ENCODE peak calls at places on chromosomes 5 and 9, in ten cellular contexts. P is endodermal cell; U is uterus; X is mammary epithelial cell; W is heart left ventricle; B is A549; E is testis; C is CD4-positive, CD25-positive, alpha-beta regulatory T cell; T is IMR-90; R is CD8-positive, alpha-beta T cell. Q is an unnamed sample. For H3K4me1, the result is how much of the 10 kb centered on the place peaks cover.

GRCh38 chr5:173477320-173478055 is 139.0 kb downstream of the BOD1 start:
- DNase-seq in P (no peak), U (no peak), X (no peak), W (no peak), B (no peak), E (no peak), C (no peak), T (peak), R (no peak), Q (no peak)

GRCh38 chr9:32431940-32432555 is 47.6 kb downstream of the ACO1 start:
- DNase-seq in P (peak), U (peak), X (peak), W (peak), B (peak), E (peak), C (no peak), T (peak), R (peak), Q (peak)

GRCh38 chr5:1771149-1772065 is 28.2 kb downstream of the MRPL36 start:
- DNase-seq in P (no peak), U (no peak), X (no peak), W (peak), B (no peak), E (no peak), C (no peak), T (no peak), R (no peak), Q (no peak)

GRCh38 chr5:41695920-41696582 is 174.2 kb downstream of the OXCT1 start:
- DNase-seq in P (peak), U (no peak), X (no peak), W (no peak), B (peak), E (no peak), C (no peak), T (no peak), R (no peak), Q (peak)

GRCh38 chr5:37539459-37539858 is 160.3 kb downstream of the WDR70 start:
- DNase-seq in P (no peak), U (no peak), X (no peak), W (no peak), B (no peak), E (no peak), C (no peak), T (no peak), R (no peak), Q (no peak)

GRCh38 chr9:7266911-7267555 is 509.3 kb downstream of the KDM4C start:
- DNase-seq in P (no peak), U (no peak), X (no peak), W (no peak), B (no peak), E (no peak), C (no peak), T (no peak), R (no peak), Q (no peak)

GRCh38 chr9:29778281-29778849 is 2205.1 kb upstream of the C9orf72 start:
- DNase-seq in P (no peak), U (no peak), X (no peak), W (no peak), B (no peak), E (no peak), C (no peak), T (no peak), R (no peak), Q (no peak)

GRCh38 chr5:169599451-169599850 is 15.9 kb downstream of the SPDL1 start:
- DNase-seq in P (peak), U (no peak), X (no peak), W (no peak), B (peak), E (no peak), C (no peak), T (peak), R (no peak), Q (no peak)

GRCh38 chr5:116572375-116573278 is 2.0 kb downstream of the SEMA6A start:
- DNase-seq in P (peak), U (peak), X (peak), W (peak), B (peak), E (peak), C (no peak), T (no peak), R (no peak), Q (no peak)

GRCh38 chr9:70409280-70409679 is 5.2 kb downstream of the KLF9 start:
- DNase-seq in P (no peak), U (no peak), X (no peak), W (no peak), B (no peak), E (no peak), C (no peak), T (no peak), R (no peak), Q (no peak)

GRCh38 chr5:60436518-60436917 is 263.4 kb downstream of the DEPDC1B start:
- DNase-seq in P (no peak), U (no peak), X (no peak), W (no peak), B (no peak), E (no peak), C (no peak), T (no peak), R (no peak), Q (no peak)

GRCh38 chr5:178587793-178588611 is 2.2 kb downstream of the COL23A1 start:
- DNase-seq in P (peak), U (no peak), X (no peak), W (no peak), B (no peak), E (no peak), C (no peak), T (no peak), R (no peak), Q (peak)

GRCh38 chr9:121249563-121249962 is 18.4 kb upstream of the GSN start:
- DNase-seq in P (peak), U (no peak), X (no peak), W (no peak), B (peak), E (peak), C (no peak), T (no peak), R (no peak), Q (no peak)

GRCh38 chr9:84823426-84824271 is 154.1 kb downstream of the NTRK2 start:
- DNase-seq in P (no peak), U (no peak), X (peak), W (no peak), B (peak), E (peak), C (no peak), T (no peak), R (no peak), Q (no peak)

GRCh38 chr5:180873628-180874520 is 12.8 kb upstream of the ZFP62 start:
- DNase-seq in P (peak), U (no peak), X (no peak), W (no peak), B (no peak), E (no peak), C (peak), T (peak), R (no peak), Q (peak)

GRCh38 chr9:125852386-125852785 is 105.2 kb downstream of the PBX3 start:
- DNase-seq in P (no peak), U (no peak), X (no peak), W (no peak), B (no peak), E (no peak), C (no peak), T (no peak), R (no peak), Q (no peak)

GRCh38 chr5:107476783-107477182 is 194.0 kb downstream of the EFNA5 start:
- DNase-seq in P (no peak), U (no peak), X (no peak), W (peak), B (peak), E (no peak), C (no peak), T (no peak), R (peak), Q (no peak)

GRCh38 chr9:112777914-112778313 is 27.4 kb downstream of the SNX30 start:
- DNase-seq in P (no peak), U (no peak), X (peak), W (no peak), B (no peak), E (no peak), C (no peak), T (peak), R (no peak), Q (no peak)

GRCh38 chr5:148455055-148455675 is 71.4 kb downstream of the FBXO38 start:
- DNase-seq in P (no peak), U (no peak), X (no peak), W (no peak), B (no peak), E (no peak), C (no peak), T (no peak), R (no peak), Q (peak)
- H3K27ac ChIP-seq in P (no peak), U (no peak), X (no peak), W (peak), B (no peak), E (no peak), C (no peak), T (no peak), R (no peak), Q (peak)

GRCh38 chr5:154608531-154609011 is 130.5 kb upstream of the HAND1 start:
- DNase-seq in P (peak), U (no peak), X (no peak), W (no peak), B (no peak), E (no peak), C (no peak), T (no peak), R (no peak), Q (peak)
- H3K4me3 ChIP-seq in P (peak), U (no peak), X (no peak), W (no peak), B (no peak), E (no peak), C (no peak), T (no peak), R (no peak), Q (no peak)

GRCh38 chr9:35729101-35729500 is 2.9 kb downstream of the TLN1 start:
- DNase-seq in P (no peak), U (no peak), X (no peak), W (no peak), B (no peak), E (no peak), C (no peak), T (peak), R (no peak), Q (no peak)

GRCh38 chr9:35729700-35730485 is 2.1 kb downstream of the TLN1 start:
- DNase-seq in P (peak), U (no peak), X (peak), W (peak), B (peak), E (peak), C (peak), T (peak), R (no peak), Q (peak)

GRCh38 chr9:35726876-35727438 is 5.0 kb downstream of the TLN1 start:
- DNase-seq in P (no peak), U (no peak), X (peak), W (peak), B (peak), E (no peak), C (no peak), T (peak), R (peak), Q (peak)

GRCh38 chr9:35728041-35728971 is 3.7 kb downstream of the TLN1 start:
- DNase-seq in P (peak), U (peak), X (peak), W (peak), B (peak), E (peak), C (no peak), T (peak), R (peak), Q (peak)

DNA sequence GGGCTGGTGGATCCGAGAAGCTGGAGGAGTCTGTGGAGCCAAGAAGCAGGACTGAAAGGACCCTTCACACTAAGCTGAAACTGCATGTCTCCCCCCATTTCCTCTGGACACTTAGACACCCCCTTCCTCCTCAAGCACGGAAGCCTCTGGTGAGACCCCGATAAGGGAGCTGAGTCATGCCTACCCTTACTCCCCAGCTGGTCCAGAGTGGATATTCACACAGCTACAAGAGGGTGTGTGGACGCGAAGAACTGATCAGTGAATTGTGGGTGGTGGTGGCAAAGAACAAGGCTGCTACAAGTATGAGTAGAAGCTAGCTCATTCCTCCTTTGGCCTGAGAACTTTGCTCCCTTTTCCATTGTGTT is 4.3 kb downstream of the TLN1 start:
- DNase-seq in P (no peak), U (no peak), X (no peak), W (no peak), B (no peak), E (no peak), C (no peak), T (no peak), R (no peak), Q (peak)
- H3K4me1 ChIP-seq in P (under half), U (under half), X (under half), W (half or more), B (under half), E (half or more), C (half or more), T (under half), R (half or more), Q (under half)

DNA sequence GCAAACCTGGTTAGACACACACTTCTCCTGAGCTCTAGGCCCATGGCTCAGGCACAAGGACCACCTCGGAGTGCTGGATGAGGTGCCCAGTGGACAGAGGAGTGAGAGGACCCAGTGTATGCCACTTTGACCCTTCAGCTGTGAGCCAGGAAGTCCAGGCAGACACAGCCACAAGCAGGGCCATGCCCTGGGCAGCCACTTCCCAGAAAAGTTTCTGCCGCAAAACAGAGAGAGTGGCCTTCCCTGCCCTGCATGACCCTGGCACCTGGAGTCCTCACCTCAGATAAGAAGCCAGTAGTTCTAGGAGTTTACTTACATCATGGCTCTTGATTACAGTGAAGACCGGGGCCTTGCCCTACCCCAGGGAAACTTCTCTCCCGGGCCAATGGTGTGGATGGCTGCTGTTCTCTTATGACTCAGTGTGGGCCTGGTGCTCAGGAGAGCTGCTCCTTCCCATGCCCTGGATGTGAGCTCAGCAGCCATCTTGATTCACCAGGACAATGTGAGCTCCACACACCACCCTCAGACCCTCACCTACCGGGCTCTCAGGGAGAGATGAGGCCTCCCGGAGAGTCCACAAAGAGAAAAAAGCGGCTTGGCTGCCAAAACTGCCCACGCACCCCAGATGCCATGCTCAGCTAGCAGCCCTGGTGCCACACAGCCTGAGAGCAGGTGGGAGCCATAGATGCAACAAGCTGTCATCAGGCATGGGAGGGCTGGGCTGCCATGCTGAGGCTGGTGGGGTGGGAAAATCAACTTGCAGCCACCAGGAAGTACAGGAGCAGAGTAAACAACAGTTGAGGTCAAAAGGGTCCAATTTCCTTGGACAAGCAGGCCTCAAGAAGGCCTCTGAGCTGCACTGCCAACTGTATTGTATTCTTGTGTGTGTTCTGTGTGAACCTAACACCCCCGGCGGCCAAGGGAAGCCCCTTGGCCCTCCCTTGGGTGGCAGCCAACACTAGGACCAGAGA is 11.7 kb upstream of the IRF1 start:
- DNase-seq in P (no peak), U (no peak), X (no peak), W (no peak), B (no peak), E (no peak), C (no peak), T (peak), R (no peak), Q (no peak)
- H3K27ac ChIP-seq in P (no peak), U (peak), X (no peak), W (peak), B (no peak), E (no peak), C (no peak), T (peak), R (no peak), Q (no peak)

GRCh38 chr5:95961617-95962474 is at the start of gene ELL2:
- DNase-seq in P (peak), U (peak), X (peak), W (peak), B (peak), E (peak), C (peak), T (peak), R (peak), Q (peak)
- H3K4me3 ChIP-seq in P (peak), U (peak), X (peak), W (peak), B (peak), E (peak), C (peak), T (peak), R (peak), Q (peak)

DNA sequence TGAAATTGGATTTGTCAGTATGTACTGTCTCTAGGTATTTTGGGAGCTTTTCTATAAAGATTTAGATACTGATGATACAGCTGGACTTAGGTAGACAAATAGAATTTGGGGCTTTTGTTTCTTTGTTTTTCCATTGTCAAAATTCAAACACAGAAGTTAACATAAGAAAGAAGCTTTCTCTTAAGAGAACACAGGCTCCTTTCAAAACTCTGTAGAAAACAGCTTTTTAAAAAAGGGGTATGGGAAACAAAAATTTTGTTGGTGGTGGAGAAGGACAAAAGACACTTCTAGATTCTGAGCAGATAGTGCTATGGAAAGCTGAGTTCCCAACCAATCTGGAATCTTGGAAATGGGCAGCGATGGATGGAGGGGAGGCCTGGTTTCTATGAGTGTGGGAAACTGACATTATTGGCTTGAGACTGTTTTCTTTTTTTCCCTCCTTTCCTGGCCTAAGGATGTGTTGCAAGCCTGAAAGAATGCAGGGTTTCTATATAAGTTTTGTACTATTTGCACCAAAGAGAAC is 239.9 kb downstream of the PRR16 start:
- DNase-seq in P (no peak), U (no peak), X (no peak), W (no peak), B (no peak), E (no peak), C (no peak), T (no peak), R (no peak), Q (no peak)
- H3K4me1 ChIP-seq in P (under half), U (under half), X (under half), W (under half), B (under half), E (under half), C (under half), T (under half), R (under half), Q (under half)

GRCh38 chr9:116156621-116157314 is 3.2 kb downstream of the PAPPA start:
- DNase-seq in P (peak), U (peak), X (no peak), W (peak), B (peak), E (peak), C (no peak), T (peak), R (no peak), Q (peak)
- H3K27ac ChIP-seq in P (no peak), U (peak), X (no peak), W (peak), B (peak), E (peak), C (no peak), T (peak), R (no peak), Q (peak)

GRCh38 chr5:139296198-139296597 is 2.7 kb downstream of the MATR3 start:
- DNase-seq in P (no peak), U (no peak), X (no peak), W (no peak), B (no peak), E (no peak), C (no peak), T (no peak), R (no peak), Q (no peak)
- H3K4me3 ChIP-seq in P (peak), U (no peak), X (peak), W (peak), B (peak), E (no peak), C (peak), T (no peak), R (peak), Q (peak)

Q was measured in cardiac muscle cell.